ENCODE peak calls at places on chromosomes 3 and 15, in eight cellular contexts. F, H, Q, R, M, D, S and Y are unnamed samples.

GRCh38 chr15:60875681-60876080 is 353.4 kb downstream of the RORA start:
- DNase-seq in F (no peak), H (no peak), Q (no peak), R (no peak), M (no peak), D (no peak), S (no peak), Y (no peak)

GRCh38 chr3:177026505-177027277 is 170.6 kb downstream of the TBL1XR1 start:
- DNase-seq in F (peak; percentile 65), H (peak; percentile 23), Q (no peak), R (no peak), M (peak; percentile 67), D (no peak), S (no peak), Y (no peak)

GRCh38 chr3:88034876-88035275 is 23.9 kb downstream of the CGGBP1 start:
- DNase-seq in F (no peak), H (no peak), Q (no peak), R (no peak), M (no peak), D (no peak), S (no peak), Y (no peak)

GRCh38 chr3:17179381-17180205 is 294.8 kb downstream of the PLCL2 start:
- DNase-seq in F (peak; percentile 45), H (peak; percentile 64), Q (no peak), R (peak; percentile 12), M (peak; percentile 64), D (no peak), S (peak; percentile 39), Y (no peak)

GRCh38 chr3:149657796-149658443 is at the start of gene WWTR1:
- DNase-seq in F (peak; percentile 97), H (peak; percentile 94), Q (peak; percentile 99), R (peak; percentile 93), M (peak; percentile 93), D (peak; percentile 90), S (peak; percentile 98), Y (peak; percentile 77)

GRCh38 chr15:41336549-41336948 is 3.9 kb downstream of the NUSAP1 start:
- DNase-seq in F (no peak), H (no peak), Q (no peak), R (no peak), M (no peak), D (no peak), S (no peak), Y (no peak)

GRCh38 chr3:12706504-12707253 is 42.8 kb upstream of the RAF1 start:
- DNase-seq in F (peak; percentile 77), H (peak; percentile 79), Q (no peak), R (peak; percentile 67), M (peak; percentile 65), D (peak; percentile 45), S (peak; percentile 70), Y (no peak)

GRCh38 chr3:141371882-141372281 is 3.6 kb downstream of the ZBTB38 start:
- DNase-seq in F (no peak), H (no peak), Q (no peak), R (no peak), M (no peak), D (no peak), S (no peak), Y (no peak)

GRCh38 chr15:54312528-54312927 is 334.3 kb downstream of the UNC13C start:
- DNase-seq in F (no peak), H (no peak), Q (no peak), R (no peak), M (no peak), D (no peak), S (no peak), Y (no peak)

GRCh38 chr3:39744746-39745145 is 64.7 kb upstream of the MYRIP start:
- DNase-seq in F (no peak), H (no peak), Q (no peak), R (no peak), M (no peak), D (no peak), S (no peak), Y (no peak)

GRCh38 chr3:52176188-52176752 is 21.7 kb upstream of the ALAS1 start:
- DNase-seq in F (no peak), H (no peak), Q (no peak), R (no peak), M (no peak), D (no peak), S (no peak), Y (no peak)

GRCh38 chr3:155970406-155970805 is 100.0 kb downstream of the GMPS start:
- DNase-seq in F (no peak), H (no peak), Q (no peak), R (no peak), M (no peak), D (no peak), S (no peak), Y (no peak)

GRCh38 chr15:90871097-90871715 is 2.8 kb downstream of the FURIN start:
- DNase-seq in F (peak; percentile 38), H (no peak), Q (peak; percentile 89), R (peak; percentile 35), M (no peak), D (no peak), S (peak; percentile 47), Y (no peak)

GRCh38 chr15:50210462-50211264 is 28.7 kb downstream of the SLC27A2 start:
- DNase-seq in F (no peak), H (no peak), Q (no peak), R (no peak), M (no peak), D (no peak), S (no peak), Y (no peak)

GRCh38 chr3:113695426-113695817 is 1.0 kb downstream of the USF3 start:
- DNase-seq in F (peak; percentile 5), H (no peak), Q (no peak), R (peak; percentile 4), M (peak; percentile 3), D (no peak), S (peak; percentile 35), Y (no peak)

DNA sequence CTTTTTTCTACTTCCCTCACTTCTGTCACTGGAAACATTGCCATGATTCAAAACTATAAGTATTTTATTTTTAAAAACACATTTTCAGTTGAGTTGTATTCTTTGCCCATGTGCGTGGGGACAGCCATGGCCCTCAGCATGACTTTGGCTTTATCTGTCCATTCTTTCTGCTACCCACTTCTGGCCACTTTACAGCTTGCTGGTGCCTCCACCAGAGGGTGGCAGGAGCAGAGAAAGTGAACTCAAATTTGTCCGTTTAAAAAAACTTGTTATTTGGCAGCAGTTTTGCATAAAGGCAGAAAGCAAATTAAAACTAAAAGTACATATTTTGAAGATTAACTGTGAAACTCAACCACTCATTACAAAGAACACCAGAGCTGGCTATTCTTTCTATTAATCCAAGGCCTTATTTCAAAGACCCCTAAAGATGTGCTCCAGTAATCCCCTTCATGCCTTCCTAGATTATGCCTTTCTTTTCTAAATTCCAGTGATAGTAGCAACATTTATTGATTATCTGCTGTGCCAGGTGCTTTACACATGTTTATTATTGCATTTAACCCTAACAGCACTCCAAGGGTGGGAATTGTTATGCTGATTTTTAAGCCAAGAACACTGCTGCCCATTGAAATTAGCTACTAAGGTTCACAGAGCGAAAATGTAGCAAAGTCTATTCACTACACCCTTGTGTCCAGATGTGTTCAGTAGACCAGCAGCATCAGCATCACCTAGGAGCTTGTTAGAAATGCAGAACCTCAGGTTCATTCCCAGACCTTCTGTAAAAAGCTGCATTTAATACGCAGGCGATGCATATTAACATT is 134.8 kb downstream of the THRB start:
- DNase-seq in F (no peak), H (no peak), Q (no peak), R (no peak), M (no peak), D (no peak), S (no peak), Y (no peak)
- TF ChIP-seq CTCF in F (no peak), H (peak; percentile 13), Q (no peak), R (no peak), M (no peak), D (no peak), S (no peak), Y (peak; percentile 5)

GRCh38 chr3:152229692-152230091 is 39.0 kb upstream of the MBNL1 start:
- DNase-seq in F (no peak), H (no peak), Q (no peak), R (no peak), M (no peak), D (no peak), S (no peak), Y (no peak)
- H3K4me3 ChIP-seq in F (no peak overlapping the region), H (no peak overlapping the region), Q (no peak overlapping the region), R (no peak overlapping the region), M (no peak overlapping the region), D (no peak overlapping the region), S (no peak overlapping the region), Y (no peak overlapping the region)

GRCh38 chr3:131540143-131540542 is 37.4 kb upstream of the MRPL3 start:
- DNase-seq in F (no peak), H (no peak), Q (no peak), R (peak; percentile 44), M (peak; percentile 12), D (no peak), S (peak; percentile 3), Y (no peak)

GRCh38 chr3:131544557-131544956 is 41.8 kb upstream of the MRPL3 start:
- DNase-seq in F (no peak), H (no peak), Q (no peak), R (no peak), M (no peak), D (no peak), S (no peak), Y (no peak)

GRCh38 chr3:131541288-131541687 is 38.5 kb upstream of the MRPL3 start:
- DNase-seq in F (no peak), H (no peak), Q (no peak), R (no peak), M (no peak), D (no peak), S (no peak), Y (no peak)

GRCh38 chr3:131540821-131541220 is 38.0 kb upstream of the MRPL3 start:
- DNase-seq in F (no peak), H (no peak), Q (no peak), R (no peak), M (no peak), D (no peak), S (no peak), Y (no peak)

DNA sequence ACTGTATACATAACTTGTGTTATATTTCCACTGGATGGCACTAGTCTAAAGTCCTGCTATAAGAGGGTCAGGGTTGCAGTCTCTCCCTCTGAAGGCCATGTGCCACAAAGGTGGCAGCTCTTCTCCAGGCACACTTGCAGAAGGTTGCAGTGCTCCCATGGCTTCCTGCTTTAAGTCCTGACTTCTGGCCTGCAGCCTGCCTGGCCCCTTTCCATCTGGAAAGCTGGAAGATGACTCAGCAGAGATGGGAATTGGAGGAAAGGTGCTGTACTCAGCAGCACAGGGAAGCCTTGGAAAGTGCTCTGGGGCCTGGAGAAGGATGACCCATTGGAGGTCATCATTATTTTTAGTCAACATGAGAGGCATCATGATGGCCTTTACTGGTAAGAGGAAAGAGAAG is 40.9 kb upstream of the MRPL3 start:
- DNase-seq in F (peak; percentile 92), H (peak; percentile 98), Q (no peak), R (peak; percentile 88), M (peak; percentile 83), D (peak; percentile 73), S (peak; percentile 89), Y (peak; percentile 64)
- TF ChIP-seq CTCF in F (no peak), H (no peak), Q (no peak), R (no peak), M (no peak), D (no peak), S (no peak), Y (peak; percentile 3)

DNA sequence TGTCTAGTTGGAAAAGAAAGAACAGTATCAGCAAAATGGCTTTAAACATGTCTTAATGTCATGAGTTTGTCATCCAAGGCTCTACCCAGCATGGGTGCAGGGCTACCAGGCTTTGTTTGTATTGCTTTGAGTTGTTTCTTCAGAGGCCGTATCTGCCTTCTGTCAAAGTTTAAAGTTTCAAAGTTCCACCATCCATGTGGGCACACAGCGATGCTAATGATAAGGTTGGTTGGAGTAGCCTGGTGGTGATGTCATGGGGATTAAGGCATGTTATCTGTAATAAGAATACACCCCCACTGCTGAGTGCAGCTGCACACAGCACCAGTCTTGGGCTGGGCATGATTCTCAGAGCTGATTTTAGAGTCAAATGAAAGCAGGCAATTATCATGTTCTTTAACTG is 71.9 kb upstream of the LRTM1 start:
- DNase-seq in F (no peak), H (no peak), Q (no peak), R (no peak), M (peak; percentile 48), D (no peak), S (no peak), Y (no peak)
- H3K4me3 ChIP-seq in F (no peak overlapping the region), H (no peak overlapping the region), Q (no peak overlapping the region), R (no peak overlapping the region), M (no peak overlapping the region), D (no peak overlapping the region), S (no peak overlapping the region), Y (no peak overlapping the region)